ENCODE peak calls at places on chromosomes 11 and 22, in eight cellular contexts. T is cardiac muscle cell; E is heart right ventricle; D is small intestine; C is GM23338; Q is body of pancreas; R is CD4-positive, alpha-beta memory T cell; V is neural progenitor cell. K is an unnamed sample.

GRCh38 chr11:78419327-78419726 is 1.7 kb upstream of the GAB2 start:
- DNase-seq in D (peak; percentile 78), T (no peak), V (no peak), R (no peak), E (peak; percentile 22), Q (peak; percentile 40), C (no peak), K (peak; percentile 94)

GRCh38 chr11:109033627-109034340 is 368.9 kb downstream of the DDX10 start:
- DNase-seq in E (no peak), R (no peak), Q (no peak), D (no peak), T (no peak), V (no peak), C (no peak), K (no peak)

GRCh38 chr11:12150831-12151382 is 40.5 kb downstream of the MICAL2 start:
- DNase-seq in Q (no peak), T (no peak), R (no peak), D (no peak), V (no peak), C (no peak), E (no peak), K (no peak)

GRCh38 chr11:74004694-74005615 is 3.9 kb downstream of the UCP3 start:
- DNase-seq in T (no peak), R (peak; percentile 88), D (peak; percentile 86), E (no peak), C (no peak), Q (no peak), V (no peak), K (no peak)

GRCh38 chr11:69567951-69568808 is 72.8 kb upstream of the CCND1 start:
- DNase-seq in R (no peak), C (no peak), Q (no peak), T (no peak), E (no peak), D (no peak), V (no peak), K (peak; percentile 21)

GRCh38 chr11:27095050-27095449 is 54.4 kb downstream of the BBOX1 start:
- DNase-seq in E (no peak), V (no peak), D (no peak), R (no peak), Q (no peak), C (no peak), T (no peak), K (no peak)

GRCh38 chr11:43282607-43283440 is 29.0 kb upstream of the API5 start:
- DNase-seq in C (peak; percentile 68), V (peak; percentile 72), Q (peak; percentile 56), T (peak; percentile 62), R (peak; percentile 26), D (peak; percentile 8), E (peak; percentile 43), K (no peak)

GRCh38 chr11:55707029-55707428 is 45.0 kb downstream of the OR4C6 start:
- DNase-seq in R (no peak), V (peak; percentile 9), T (no peak), D (peak; percentile 6), C (peak; percentile 55), E (no peak), Q (no peak), K (no peak)

GRCh38 chr11:59559886-59560285 is 48.5 kb downstream of the OR4D9 start:
- DNase-seq in V (peak; percentile 37), D (no peak), C (peak; percentile 59), E (no peak), Q (no peak), T (peak; percentile 27), R (no peak), K (no peak)

GRCh38 chr22:19728836-19729235 is 5.5 kb downstream of the GP1BB start:
- DNase-seq in D (no peak), R (no peak), C (no peak), E (no peak), T (no peak), V (no peak), Q (no peak), K (no peak)

GRCh38 chr11:114782650-114783310 is 104.5 kb downstream of the NXPE2 start:
- DNase-seq in R (no peak), T (no peak), E (no peak), V (no peak), C (no peak), Q (no peak), D (no peak), K (no peak)

GRCh38 chr11:88979641-88980040 is 86.1 kb downstream of the GRM5 start:
- DNase-seq in C (no peak), E (no peak), V (no peak), D (no peak), T (no peak), R (no peak), Q (no peak), K (no peak)

GRCh38 chr11:95544095-95544795 is 245.3 kb downstream of the FAM76B start:
- DNase-seq in C (no peak), Q (no peak), R (no peak), T (no peak), V (no peak), D (no peak), E (no peak), K (no peak)

GRCh38 chr22:41197808-41198585 is 7.1 kb upstream of the L3MBTL2 start:
- DNase-seq in D (peak; percentile 51), R (peak; percentile 42), E (peak; percentile 45), C (peak; percentile 56), V (peak; percentile 68), Q (peak; percentile 63), T (peak; percentile 41), K (no peak)
- H3K27ac ChIP-seq in D (no peak overlapping the region), R (peak overlapping the region; percentile 50), E (peak overlapping the region; percentile 29), C (no peak overlapping the region), V (no peak overlapping the region), Q (no peak overlapping the region), T (no peak overlapping the region), K (peak overlapping the region; percentile 69)

GRCh38 chr11:111512296-111513239 is at the start of gene BTG4:
- DNase-seq in V (peak; percentile 75), C (peak; percentile 69), R (peak; percentile 14), T (peak; percentile 34), E (peak; percentile 13), Q (peak; percentile 11), D (no peak), K (no peak)

GRCh38 chr11:111510311-111510710 is 1.9 kb downstream of the BTG4 start:
- DNase-seq in C (no peak), D (no peak), T (no peak), Q (no peak), V (no peak), E (no peak), R (no peak), K (no peak)

GRCh38 chr11:111515591-111515990 is 1.0 kb downstream of the HOATZ start:
- DNase-seq in C (no peak), R (no peak), D (no peak), E (no peak), V (peak; percentile 41), T (no peak), Q (no peak), K (no peak)

GRCh38 chr11:111513240-111513605 is 1.0 kb upstream of the BTG4 start:
- DNase-seq in E (no peak), C (no peak), T (no peak), V (no peak), R (no peak), Q (no peak), D (no peak), K (no peak)

DNA sequence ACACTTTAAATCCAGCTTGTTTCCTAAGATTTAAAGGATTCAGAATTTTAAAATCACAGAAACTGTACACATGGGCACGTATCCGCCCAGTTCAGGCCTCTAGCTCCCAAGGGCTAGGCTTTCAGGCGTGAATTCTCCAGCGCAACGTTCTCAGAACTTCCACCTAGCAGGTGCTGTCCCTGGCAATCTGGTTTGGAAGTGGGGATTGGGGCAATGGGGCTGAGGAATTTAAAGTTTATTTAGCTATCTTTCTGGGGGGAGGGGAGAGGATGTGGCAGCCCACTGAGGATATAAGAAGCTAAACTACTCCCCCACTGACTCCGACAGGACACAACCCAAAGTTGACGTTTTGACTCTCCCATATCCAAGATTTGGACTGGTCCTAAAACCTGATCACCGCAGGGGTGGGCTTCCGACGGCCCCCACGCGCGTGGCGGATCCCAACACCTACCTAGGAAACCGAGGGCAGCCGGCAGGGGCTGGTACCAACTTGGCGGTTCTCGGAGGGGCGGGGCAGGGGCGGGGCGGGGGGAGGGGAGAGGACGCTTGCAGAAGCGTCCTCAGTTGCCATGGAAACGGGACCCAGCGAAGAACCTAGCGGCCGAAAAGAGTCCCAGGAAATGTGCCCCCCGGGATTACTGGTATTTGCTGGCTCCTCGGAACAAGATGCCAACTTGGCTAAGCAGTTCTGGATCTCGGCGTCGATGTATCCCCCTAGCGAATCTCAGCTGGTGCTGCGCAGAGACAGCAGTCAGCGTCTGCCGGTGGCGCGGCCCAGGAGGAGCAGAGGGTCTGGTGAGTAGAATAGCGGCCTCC is at the start of gene HOATZ:
- DNase-seq in C (peak; percentile 95), R (no peak), D (no peak), E (no peak), V (peak; percentile 95), Q (no peak), T (peak; percentile 54), K (no peak)
- H3K27ac ChIP-seq in C (no peak within 1 kb of the TSS), R (no peak within 1 kb of the TSS), D (no peak within 1 kb of the TSS), E (no peak within 1 kb of the TSS), V (no peak within 1 kb of the TSS), Q (no peak within 1 kb of the TSS), T (no peak within 1 kb of the TSS), K (no peak within 1 kb of the TSS)

DNA sequence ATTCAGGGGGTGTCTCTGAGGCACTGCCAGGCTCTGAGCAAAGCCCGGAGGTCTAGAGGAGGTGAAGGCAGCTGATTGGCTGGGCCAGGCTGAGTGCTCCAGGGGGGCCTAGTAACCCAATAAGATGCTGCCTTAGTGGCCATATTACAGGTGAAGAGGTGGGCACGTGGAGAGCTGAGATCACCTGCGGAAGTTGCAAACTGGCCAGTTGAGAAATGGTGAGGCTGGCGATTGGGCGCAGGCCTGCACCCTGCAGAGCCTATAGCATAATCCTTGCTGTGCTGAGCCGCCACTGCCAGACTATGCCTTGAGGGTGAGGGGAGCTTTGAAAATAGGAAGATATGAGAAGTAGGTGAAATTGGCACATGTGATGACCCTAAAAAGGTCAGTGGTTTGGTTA is 21.7 kb downstream of the DERL3 start:
- DNase-seq in E (no peak), V (no peak), R (no peak), Q (no peak), D (no peak), C (no peak), T (no peak), K (no peak)
- H3K27ac ChIP-seq in E (no peak overlapping the region), V (no peak overlapping the region), R (no peak overlapping the region), Q (no peak overlapping the region), D (no peak overlapping the region), C (no peak overlapping the region), T (no peak overlapping the region), K (peak overlapping the region; percentile 79)

GRCh38 chr11:1863352-1864215 is 10.7 kb downstream of the LSP1 start:
- DNase-seq in Q (peak; percentile 87), D (no peak), C (peak; percentile 53), E (peak; percentile 88), T (peak; percentile 61), R (no peak), V (peak; percentile 84), K (peak; percentile 90)

GRCh38 chr11:1866226-1866625 is 13.3 kb downstream of the LSP1 start:
- DNase-seq in D (no peak), T (no peak), R (no peak), Q (no peak), C (no peak), E (no peak), V (no peak), K (no peak)

GRCh38 chr11:1866776-1867175 is 13.9 kb downstream of the LSP1 start:
- DNase-seq in C (no peak), E (peak; percentile 9), V (no peak), D (no peak), T (no peak), Q (no peak), R (no peak), K (no peak)

GRCh38 chr11:1864216-1864615 is 11.3 kb downstream of the LSP1 start:
- DNase-seq in E (peak; percentile 38), V (no peak), T (no peak), D (no peak), C (no peak), R (no peak), Q (no peak), K (no peak)

GRCh38 chr11:1864831-1865665 is 12.2 kb downstream of the LSP1 start:
- DNase-seq in C (no peak), Q (no peak), D (no peak), R (no peak), T (no peak), E (peak; percentile 61), V (peak; percentile 36), K (no peak)
- H3K27ac ChIP-seq in C (no peak overlapping the region), Q (no peak overlapping the region), D (no peak overlapping the region), R (no peak overlapping the region), T (no peak overlapping the region), E (peak overlapping the region; percentile 88), V (no peak overlapping the region), K (peak overlapping the region; percentile 74)

K was measured in right atrium auricular region.